ENCODE peak calls at places on chromosomes 2 and 18, in seven cellular contexts. F is CD8-positive, alpha-beta T cell; A is ascending aorta; H is colonic mucosa; B is heart left ventricle; S is IMR-90; D is PC-9. N is an unnamed sample.

GRCh38 chr2:157339965-157340655 is 14.5 kb upstream of the ERMN start:
- DNase-seq in F (no peak), A (no peak), H (no peak), B (no peak), S (peak; percentile 32), D (no peak), N (no peak)

GRCh38 chr18:6734746-6735430 is 5.4 kb downstream of the ARHGAP28 start:
- DNase-seq in F (no peak), A (no peak), H (no peak), B (no peak), S (peak; percentile 47), D (no peak), N (no peak)

GRCh38 chr2:1455466-1455865 is 42.2 kb downstream of the TPO start:
- DNase-seq in F (no peak), A (no peak), H (no peak), B (peak; percentile 28), S (no peak), D (no peak), N (no peak)

GRCh38 chr18:12904012-12904516 is 20.0 kb upstream of the PTPN2 start:
- DNase-seq in F (no peak), A (no peak), H (no peak), B (peak; percentile 51), S (no peak), D (no peak), N (peak; percentile 61)

GRCh38 chr2:227511955-227512354 is 40.0 kb downstream of the AGFG1 start:
- DNase-seq in F (no peak), A (no peak), H (no peak), B (no peak), S (no peak), D (no peak), N (no peak)

GRCh38 chr2:72926368-72926767 is 9.0 kb downstream of the EMX1 start:
- DNase-seq in F (no peak), A (no peak), H (no peak), B (no peak), S (no peak), D (no peak), N (no peak)

GRCh38 chr18:58687871-58688308 is 16.6 kb downstream of the MALT1 start:
- DNase-seq in F (peak; percentile 24), A (no peak), H (no peak), B (no peak), S (no peak), D (no peak), N (no peak)

GRCh38 chr2:218010116-218010837 is 7.5 kb upstream of the TNS1 start:
- DNase-seq in F (peak; percentile 11), A (no peak), H (peak; percentile 39), B (peak; percentile 54), S (peak; percentile 51), D (no peak), N (peak; percentile 36)

GRCh38 chr2:29053680-29054400 is 20.5 kb downstream of the PCARE start:
- DNase-seq in F (no peak), A (no peak), H (no peak), B (no peak), S (no peak), D (no peak), N (no peak)

GRCh38 chr18:63320690-63321265 is 1.2 kb upstream of the BCL2 start:
- DNase-seq in F (no peak), A (peak; percentile 19), H (peak; percentile 73), B (peak; percentile 43), S (peak; percentile 32), D (no peak), N (peak; percentile 35)

GRCh38 chr2:168107322-168107721 is 140.1 kb downstream of the STK39 start:
- DNase-seq in F (no peak), A (no peak), H (no peak), B (no peak), S (no peak), D (no peak), N (no peak)

GRCh38 chr2:61229936-61230335 is 67.9 kb downstream of the C2orf74 start:
- DNase-seq in F (no peak), A (no peak), H (no peak), B (no peak), S (peak; percentile 48), D (no peak), N (no peak)

GRCh38 chr18:46641917-46642316 is 15.1 kb downstream of the LOXHD1 start:
- DNase-seq in F (no peak), A (no peak), H (no peak), B (no peak), S (no peak), D (no peak), N (no peak)

GRCh38 chr18:22790545-22791415 is 142.3 kb upstream of the RBBP8 start:
- DNase-seq in F (no peak), A (no peak), H (no peak), B (no peak), S (no peak), D (no peak), N (no peak)

GRCh38 chr2:165450141-165450540 is 19.4 kb upstream of the CSRNP3 start:
- DNase-seq in F (no peak), A (no peak), H (no peak), B (no peak), S (no peak), D (no peak), N (no peak)
- TF ChIP-seq CTCF in F (no peak), A (no peak), H (no peak), B (no peak), S (no peak), D (no peak), N (no peak)

GRCh38 chr2:64623232-64623879 is 30.4 kb downstream of the SERTAD2 start:
- DNase-seq in F (no peak), A (no peak), H (no peak), B (no peak), S (no peak), D (no peak), N (no peak)

GRCh38 chr2:64624862-64625261 is 28.9 kb downstream of the SERTAD2 start:
- DNase-seq in F (no peak), A (no peak), H (no peak), B (no peak), S (no peak), D (no peak), N (no peak)

GRCh38 chr2:64624108-64624610 is 29.6 kb downstream of the SERTAD2 start:
- DNase-seq in F (no peak), A (no peak), H (no peak), B (no peak), S (no peak), D (no peak), N (no peak)

GRCh38 chr2:64620661-64621060 is 33.1 kb downstream of the SERTAD2 start:
- DNase-seq in F (no peak), A (no peak), H (no peak), B (no peak), S (no peak), D (no peak), N (no peak)

GRCh38 chr2:64622443-64623231 is 31.1 kb downstream of the SERTAD2 start:
- DNase-seq in F (no peak), A (no peak), H (no peak), B (no peak), S (no peak), D (no peak), N (no peak)
- H3K27ac ChIP-seq in F (no peak overlapping the region), A (no peak overlapping the region), H (no peak overlapping the region), B (no peak overlapping the region), S (no peak overlapping the region), D (no peak overlapping the region), N (no peak overlapping the region)

GRCh38 chr2:17620280-17620679 is 79.8 kb downstream of the VSNL1 start:
- DNase-seq in F (no peak), A (no peak), H (peak; percentile 26), B (peak; percentile 61), S (peak; percentile 4), D (no peak), N (no peak)
- H3K4me3 ChIP-seq in F (no peak overlapping the region), A (no peak overlapping the region), H (no peak overlapping the region), B (no peak overlapping the region), S (no peak overlapping the region), D (no peak overlapping the region), N (no peak overlapping the region)

GRCh38 chr2:235833971-235834620 is 334.1 kb downstream of the GBX2 start:
- DNase-seq in F (no peak), A (no peak), H (no peak), B (no peak), S (no peak), D (no peak), N (no peak)
- TF ChIP-seq CTCF in F (no peak), A (no peak), H (no peak), B (no peak), S (no peak), D (no peak), N (no peak)

N was measured in lung.